ENCODE peak calls at places on chromosomes 6 and 20, in ten cellular contexts. One of them, this sample, is unnamed. For H3K27me3, the result is how much of the 10 kb centered on the place peaks cover.

GRCh38 chr6:74891358-74891811 is 314.5 kb downstream of the COL12A1 start:
- DNase-seq in adrenal gland: no peak
- DNase-seq in lower lobe of right lung: no peak
- DNase-seq in CD4-positive, alpha-beta T cell: no peak
- DNase-seq in ascending aorta: no peak
- DNase-seq in HL-60: no peak
- DNase-seq in left ventricle myocardium inferior: peak
- DNase-seq in stomach: no peak
- DNase-seq in psoas muscle: no peak
- DNase-seq in pancreas: no peak
- DNase-seq in this sample: no peak

GRCh38 chr20:10578607-10579006 is 95.2 kb downstream of the JAG1 start:
- DNase-seq in adrenal gland: no peak
- DNase-seq in lower lobe of right lung: no peak
- DNase-seq in CD4-positive, alpha-beta T cell: no peak
- DNase-seq in ascending aorta: no peak
- DNase-seq in HL-60: no peak
- DNase-seq in left ventricle myocardium inferior: no peak
- DNase-seq in stomach: no peak
- DNase-seq in psoas muscle: no peak
- DNase-seq in pancreas: no peak
- DNase-seq in this sample: no peak

GRCh38 chr20:4952229-4952628 is 49.1 kb downstream of the SLC23A2 start:
- DNase-seq in adrenal gland: no peak
- DNase-seq in lower lobe of right lung: no peak
- DNase-seq in CD4-positive, alpha-beta T cell: no peak
- DNase-seq in ascending aorta: no peak
- DNase-seq in HL-60: no peak
- DNase-seq in left ventricle myocardium inferior: no peak
- DNase-seq in stomach: no peak
- DNase-seq in psoas muscle: no peak
- DNase-seq in pancreas: no peak
- DNase-seq in this sample: no peak

GRCh38 chr20:40691566-40692239 is 2.7 kb upstream of the MAFB start:
- DNase-seq in adrenal gland: no peak
- DNase-seq in lower lobe of right lung: no peak
- DNase-seq in CD4-positive, alpha-beta T cell: no peak
- DNase-seq in ascending aorta: no peak
- DNase-seq in HL-60: no peak
- DNase-seq in left ventricle myocardium inferior: no peak
- DNase-seq in stomach: no peak
- DNase-seq in psoas muscle: no peak
- DNase-seq in pancreas: no peak
- DNase-seq in this sample: no peak

GRCh38 chr6:65469650-65470049 is 237.4 kb downstream of the EYS start:
- DNase-seq in adrenal gland: no peak
- DNase-seq in lower lobe of right lung: no peak
- DNase-seq in CD4-positive, alpha-beta T cell: no peak
- DNase-seq in ascending aorta: no peak
- DNase-seq in HL-60: no peak
- DNase-seq in left ventricle myocardium inferior: no peak
- DNase-seq in stomach: no peak
- DNase-seq in psoas muscle: no peak
- DNase-seq in pancreas: no peak
- DNase-seq in this sample: no peak

GRCh38 chr6:116287668-116288282 is 8.0 kb upstream of the TSPYL1 start:
- DNase-seq in adrenal gland: no peak
- DNase-seq in lower lobe of right lung: no peak
- DNase-seq in CD4-positive, alpha-beta T cell: no peak
- DNase-seq in ascending aorta: no peak
- DNase-seq in HL-60: no peak
- DNase-seq in left ventricle myocardium inferior: no peak
- DNase-seq in stomach: no peak
- DNase-seq in psoas muscle: no peak
- DNase-seq in pancreas: no peak
- DNase-seq in this sample: no peak

GRCh38 chr20:2652724-2653510 is 485 bp downstream of the NOP56 start:
- DNase-seq in adrenal gland: peak
- DNase-seq in lower lobe of right lung: peak
- DNase-seq in CD4-positive, alpha-beta T cell: no peak
- DNase-seq in ascending aorta: no peak
- DNase-seq in HL-60: no peak
- DNase-seq in left ventricle myocardium inferior: peak
- DNase-seq in stomach: no peak
- DNase-seq in psoas muscle: no peak
- DNase-seq in pancreas: no peak
- DNase-seq in this sample: no peak

GRCh38 chr6:111721677-111722219 is 116.1 kb upstream of the TRAF3IP2 start:
- DNase-seq in adrenal gland: no peak
- DNase-seq in lower lobe of right lung: no peak
- DNase-seq in CD4-positive, alpha-beta T cell: peak
- DNase-seq in ascending aorta: no peak
- DNase-seq in HL-60: peak
- DNase-seq in left ventricle myocardium inferior: no peak
- DNase-seq in stomach: no peak
- DNase-seq in psoas muscle: no peak
- DNase-seq in pancreas: no peak
- DNase-seq in this sample: no peak

GRCh38 chr6:29561091-29561490 is 1.6 kb upstream of the UBD start:
- DNase-seq in adrenal gland: no peak
- DNase-seq in lower lobe of right lung: no peak
- DNase-seq in CD4-positive, alpha-beta T cell: no peak
- DNase-seq in ascending aorta: no peak
- DNase-seq in HL-60: no peak
- DNase-seq in left ventricle myocardium inferior: no peak
- DNase-seq in stomach: no peak
- DNase-seq in psoas muscle: no peak
- DNase-seq in pancreas: no peak
- DNase-seq in this sample: no peak

GRCh38 chr6:168372871-168373270 is 53.3 kb upstream of the DACT2 start:
- DNase-seq in adrenal gland: no peak
- DNase-seq in lower lobe of right lung: no peak
- DNase-seq in CD4-positive, alpha-beta T cell: no peak
- DNase-seq in ascending aorta: no peak
- DNase-seq in HL-60: no peak
- DNase-seq in left ventricle myocardium inferior: no peak
- DNase-seq in stomach: peak
- DNase-seq in psoas muscle: no peak
- DNase-seq in pancreas: no peak
- DNase-seq in this sample: no peak

GRCh38 chr6:90477366-90477765 is 109.5 kb downstream of the MAP3K7 start:
- DNase-seq in adrenal gland: no peak
- DNase-seq in lower lobe of right lung: no peak
- DNase-seq in CD4-positive, alpha-beta T cell: no peak
- DNase-seq in ascending aorta: no peak
- DNase-seq in HL-60: no peak
- DNase-seq in left ventricle myocardium inferior: no peak
- DNase-seq in stomach: no peak
- DNase-seq in psoas muscle: no peak
- DNase-seq in pancreas: no peak
- DNase-seq in this sample: no peak

GRCh38 chr20:17875106-17875980 is 93.3 kb downstream of the SNX5 start:
- DNase-seq in adrenal gland: peak
- DNase-seq in lower lobe of right lung: peak
- DNase-seq in CD4-positive, alpha-beta T cell: no peak
- DNase-seq in ascending aorta: peak
- DNase-seq in HL-60: no peak
- DNase-seq in left ventricle myocardium inferior: peak
- DNase-seq in stomach: peak
- DNase-seq in psoas muscle: peak
- DNase-seq in pancreas: peak
- DNase-seq in this sample: no peak

GRCh38 chr6:157602521-157603288 is 220.3 kb upstream of the SNX9 start:
- DNase-seq in adrenal gland: no peak
- DNase-seq in lower lobe of right lung: no peak
- DNase-seq in CD4-positive, alpha-beta T cell: no peak
- DNase-seq in ascending aorta: no peak
- DNase-seq in HL-60: no peak
- DNase-seq in left ventricle myocardium inferior: no peak
- DNase-seq in stomach: no peak
- DNase-seq in psoas muscle: no peak
- DNase-seq in pancreas: no peak
- DNase-seq in this sample: no peak

GRCh38 chr6:153106021-153106420 is 25.1 kb downstream of the RGS17 start:
- DNase-seq in adrenal gland: no peak
- DNase-seq in lower lobe of right lung: no peak
- DNase-seq in CD4-positive, alpha-beta T cell: no peak
- DNase-seq in ascending aorta: no peak
- DNase-seq in HL-60: no peak
- DNase-seq in left ventricle myocardium inferior: no peak
- DNase-seq in stomach: no peak
- DNase-seq in psoas muscle: no peak
- DNase-seq in pancreas: no peak
- DNase-seq in this sample: no peak
- H3K27ac ChIP-seq in adrenal gland: no peak
- H3K27ac ChIP-seq in lower lobe of right lung: no peak
- H3K27ac ChIP-seq in CD4-positive, alpha-beta T cell: no peak
- H3K27ac ChIP-seq in ascending aorta: peak
- H3K27ac ChIP-seq in HL-60: no peak
- H3K27ac ChIP-seq in left ventricle myocardium inferior: no peak
- H3K27ac ChIP-seq in stomach: no peak
- H3K27ac ChIP-seq in psoas muscle: no peak
- H3K27ac ChIP-seq in pancreas: no peak
- H3K27ac ChIP-seq in this sample: peak

DNA sequence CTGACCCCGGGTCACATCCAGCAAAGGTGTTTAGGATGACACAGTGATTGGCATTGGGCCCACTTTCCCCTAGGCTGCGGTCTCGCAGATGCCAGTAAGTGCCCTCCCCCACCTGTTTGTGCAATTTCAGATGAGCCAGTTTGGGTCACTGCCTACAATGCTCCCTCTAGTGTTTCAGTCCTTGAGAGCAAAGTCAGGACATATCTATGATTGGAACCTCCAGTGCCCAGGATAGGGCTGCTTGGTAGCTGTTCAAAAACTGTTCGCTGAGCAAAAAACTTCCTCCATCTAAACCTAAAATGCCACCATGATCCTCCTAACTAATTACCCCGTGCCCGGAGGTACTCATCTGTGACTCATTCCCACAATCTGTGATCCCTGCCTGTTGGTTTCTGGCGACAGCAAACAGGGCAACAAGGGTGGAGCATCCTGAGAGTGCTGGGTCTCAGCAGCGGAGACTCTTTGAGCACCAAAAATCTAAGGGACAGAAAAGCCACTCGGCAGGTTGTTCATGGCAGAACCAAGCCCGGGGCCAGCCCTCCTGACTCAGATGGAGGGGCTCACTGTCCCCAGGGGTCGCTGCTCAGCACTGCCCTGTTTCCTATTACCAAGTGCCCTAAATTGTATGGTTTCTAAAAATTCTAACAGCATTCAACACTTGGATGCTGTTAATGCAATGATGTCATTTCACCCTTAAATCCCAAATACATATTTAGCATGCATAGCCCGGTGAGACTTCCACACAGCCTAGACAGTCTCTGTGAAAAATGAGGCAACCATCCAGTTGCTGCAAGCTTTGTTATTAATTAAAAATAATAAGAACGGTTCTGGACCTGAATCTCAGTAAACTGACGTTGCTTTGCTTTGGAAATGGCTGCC is 5.0 kb downstream of the VSX1 start:
- DNase-seq in adrenal gland: no peak
- DNase-seq in lower lobe of right lung: no peak
- DNase-seq in CD4-positive, alpha-beta T cell: no peak
- DNase-seq in ascending aorta: no peak
- DNase-seq in HL-60: peak
- DNase-seq in left ventricle myocardium inferior: no peak
- DNase-seq in stomach: peak
- DNase-seq in psoas muscle: peak
- DNase-seq in pancreas: peak
- DNase-seq in this sample: no peak
- H3K27me3 ChIP-seq in adrenal gland: under half
- H3K27me3 ChIP-seq in lower lobe of right lung: half or more
- H3K27me3 ChIP-seq in CD4-positive, alpha-beta T cell: half or more
- H3K27me3 ChIP-seq in ascending aorta: under half
- H3K27me3 ChIP-seq in HL-60: under half
- H3K27me3 ChIP-seq in left ventricle myocardium inferior: half or more
- H3K27me3 ChIP-seq in stomach: under half
- H3K27me3 ChIP-seq in psoas muscle: under half
- H3K27me3 ChIP-seq in pancreas: under half
- H3K27me3 ChIP-seq in this sample: under half

GRCh38 chr6:17910178-17910577 is 77.3 kb downstream of the KIF13A start:
- DNase-seq in adrenal gland: no peak
- DNase-seq in lower lobe of right lung: no peak
- DNase-seq in CD4-positive, alpha-beta T cell: no peak
- DNase-seq in ascending aorta: no peak
- DNase-seq in HL-60: no peak
- DNase-seq in left ventricle myocardium inferior: no peak
- DNase-seq in stomach: no peak
- DNase-seq in psoas muscle: no peak
- DNase-seq in pancreas: no peak
- DNase-seq in this sample: no peak

GRCh38 chr6:17904491-17905120 is 82.8 kb downstream of the KIF13A start:
- DNase-seq in adrenal gland: no peak
- DNase-seq in lower lobe of right lung: no peak
- DNase-seq in CD4-positive, alpha-beta T cell: no peak
- DNase-seq in ascending aorta: no peak
- DNase-seq in HL-60: no peak
- DNase-seq in left ventricle myocardium inferior: no peak
- DNase-seq in stomach: no peak
- DNase-seq in psoas muscle: no peak
- DNase-seq in pancreas: no peak
- DNase-seq in this sample: no peak

GRCh38 chr6:17905611-17906592 is 81.5 kb downstream of the KIF13A start:
- DNase-seq in adrenal gland: no peak
- DNase-seq in lower lobe of right lung: no peak
- DNase-seq in CD4-positive, alpha-beta T cell: no peak
- DNase-seq in ascending aorta: no peak
- DNase-seq in HL-60: no peak
- DNase-seq in left ventricle myocardium inferior: no peak
- DNase-seq in stomach: no peak
- DNase-seq in psoas muscle: no peak
- DNase-seq in pancreas: no peak
- DNase-seq in this sample: no peak

GRCh38 chr6:17908831-17909230 is 78.6 kb downstream of the KIF13A start:
- DNase-seq in adrenal gland: no peak
- DNase-seq in lower lobe of right lung: no peak
- DNase-seq in CD4-positive, alpha-beta T cell: no peak
- DNase-seq in ascending aorta: no peak
- DNase-seq in HL-60: no peak
- DNase-seq in left ventricle myocardium inferior: no peak
- DNase-seq in stomach: no peak
- DNase-seq in psoas muscle: no peak
- DNase-seq in pancreas: no peak
- DNase-seq in this sample: no peak

GRCh38 chr6:17907467-17908229 is 79.8 kb downstream of the KIF13A start:
- DNase-seq in adrenal gland: peak
- DNase-seq in lower lobe of right lung: peak
- DNase-seq in CD4-positive, alpha-beta T cell: no peak
- DNase-seq in ascending aorta: peak
- DNase-seq in HL-60: peak
- DNase-seq in left ventricle myocardium inferior: peak
- DNase-seq in stomach: peak
- DNase-seq in psoas muscle: peak
- DNase-seq in pancreas: no peak
- DNase-seq in this sample: peak
- TF ChIP-seq CTCF in adrenal gland: no peak
- TF ChIP-seq CTCF in lower lobe of right lung: no peak
- TF ChIP-seq CTCF in CD4-positive, alpha-beta T cell: no peak
- TF ChIP-seq CTCF in ascending aorta: no peak
- TF ChIP-seq CTCF in HL-60: peak
- TF ChIP-seq CTCF in left ventricle myocardium inferior: no peak
- TF ChIP-seq CTCF in stomach: no peak
- TF ChIP-seq CTCF in psoas muscle: peak
- TF ChIP-seq CTCF in pancreas: no peak
- TF ChIP-seq CTCF in this sample: no peak

GRCh38 chr20:34512955-34513419 is 3.2 kb upstream of the DYNLRB1 start:
- DNase-seq in adrenal gland: no peak
- DNase-seq in lower lobe of right lung: no peak
- DNase-seq in CD4-positive, alpha-beta T cell: no peak
- DNase-seq in ascending aorta: no peak
- DNase-seq in HL-60: no peak
- DNase-seq in left ventricle myocardium inferior: no peak
- DNase-seq in stomach: no peak
- DNase-seq in psoas muscle: no peak
- DNase-seq in pancreas: no peak
- DNase-seq in this sample: no peak
- H3K27ac ChIP-seq in adrenal gland: no peak
- H3K27ac ChIP-seq in lower lobe of right lung: peak
- H3K27ac ChIP-seq in CD4-positive, alpha-beta T cell: no peak
- H3K27ac ChIP-seq in ascending aorta: no peak
- H3K27ac ChIP-seq in HL-60: no peak
- H3K27ac ChIP-seq in left ventricle myocardium inferior: peak
- H3K27ac ChIP-seq in stomach: no peak
- H3K27ac ChIP-seq in psoas muscle: no peak
- H3K27ac ChIP-seq in pancreas: no peak
- H3K27ac ChIP-seq in this sample: no peak